ENCODE peak calls at places on chromosomes 2 and 18, in seven cellular contexts. W, X, C, L, F, D and E are unnamed samples.
A peak's percentile ranks its signal among the peaks of the same experiment; 100 is the strongest.

GRCh38 chr2:37982147-37982582 is 57.1 kb downstream of the RMDN2 start:
- DNase-seq in L (peak; percentile 45), C (no peak), X (peak; percentile 61), D (peak; percentile 86), W (peak; percentile 33), F (peak; percentile 49), E (peak; percentile 48)

GRCh38 chr18:10798727-10799435 is 273.1 kb downstream of the NAPG start:
- DNase-seq in X (no peak), D (peak; percentile 5), L (peak; percentile 71), F (peak; percentile 39), W (no peak), C (no peak), E (peak; percentile 92)

GRCh38 chr2:239790313-239790712 is 234.8 kb downstream of the NDUFA10 start:
- DNase-seq in D (no peak), F (no peak), W (no peak), L (no peak), C (no peak), X (no peak), E (no peak)

GRCh38 chr18:80157708-80158343 is 48.8 kb downstream of the ADNP2 start:
- DNase-seq in W (peak; percentile 44), F (peak; percentile 71), X (peak; percentile 82), L (peak; percentile 58), D (peak; percentile 85), C (peak; percentile 84), E (peak; percentile 68)

GRCh38 chr2:162623888-162624287 is 214.7 kb downstream of the KCNH7 start:
- DNase-seq in L (no peak), D (no peak), F (peak; percentile 72), W (no peak), C (no peak), X (no peak), E (no peak)

GRCh38 chr2:14616950-14617349 is 15.6 kb upstream of the LRATD1 start:
- DNase-seq in W (no peak), F (no peak), L (no peak), C (no peak), X (no peak), D (no peak), E (no peak)

GRCh38 chr18:56407631-56408030 is 230.8 kb downstream of the TXNL1 start:
- DNase-seq in L (no peak), F (no peak), D (no peak), C (no peak), W (no peak), X (no peak), E (no peak)

GRCh38 chr2:37786854-37787253 is 115.4 kb upstream of the CDC42EP3 start:
- DNase-seq in F (peak; percentile 99), W (no peak), D (no peak), C (no peak), X (no peak), L (no peak), E (no peak)

GRCh38 chr18:12308386-12309100 is 502 bp downstream of the TUBB6 start:
- DNase-seq in L (peak; percentile 70), W (peak; percentile 89), X (peak; percentile 46), D (peak; percentile 92), C (peak; percentile 91), F (peak; percentile 60), E (peak; percentile 87)

GRCh38 chr18:54696616-54697293 is 105.7 kb downstream of the DYNAP start:
- DNase-seq in W (no peak), C (no peak), F (no peak), D (no peak), X (no peak), L (no peak), E (no peak)

GRCh38 chr2:148674063-148675020 is 29.8 kb downstream of the EPC2 start:
- DNase-seq in X (peak; percentile 19), L (no peak), F (peak; percentile 56), W (no peak), D (peak; percentile 48), C (no peak), E (peak; percentile 69)

GRCh38 chr2:3399829-3400228 is 20.3 kb downstream of the TRAPPC12 start:
- DNase-seq in L (no peak), X (no peak), D (no peak), C (no peak), F (no peak), W (no peak), E (no peak)

GRCh38 chr2:236769981-236770671 is 200.5 kb downstream of the ACKR3 start:
- DNase-seq in F (peak; percentile 100), C (no peak), X (no peak), W (peak; percentile 98), L (peak; percentile 100), D (peak; percentile 96), E (peak; percentile 95)

GRCh38 chr2:219475697-219476604 is 22.7 kb upstream of the GMPPA start:
- DNase-seq in D (peak; percentile 66), W (peak; percentile 23), F (peak; percentile 43), X (peak; percentile 43), L (peak; percentile 51), C (peak; percentile 86), E (peak; percentile 38)

GRCh38 chr2:232901711-232902578 is 31.9 kb downstream of the SNORC start:
- DNase-seq in X (peak; percentile 16), F (peak; percentile 88), W (peak; percentile 87), D (peak; percentile 92), L (peak; percentile 92), C (no peak), E (peak; percentile 78)

GRCh38 chr18:77131100-77131651 is 1.4 kb downstream of the MBP start:
- DNase-seq in W (no peak), F (no peak), X (peak; percentile 81), D (no peak), C (peak; percentile 89), L (peak; percentile 45), E (peak; percentile 50)

GRCh38 chr18:24797987-24798386 is 337.6 kb downstream of the HRH4 start:
- DNase-seq in C (no peak), F (no peak), D (no peak), W (no peak), L (no peak), X (no peak), E (no peak)

GRCh38 chr2:207142461-207142860 is 23.3 kb downstream of the KLF7 start:
- DNase-seq in W (no peak), L (no peak), C (no peak), F (no peak), D (no peak), X (peak; percentile 77), E (peak; percentile 59)

GRCh38 chr18:2855560-2856350 is 8.9 kb downstream of the EMILIN2 start:
- DNase-seq in X (no peak), C (no peak), W (no peak), D (no peak), F (no peak), L (no peak), E (peak; percentile 61)

GRCh38 chr2:206255003-206255402 is 19.5 kb upstream of the ZDBF2 start:
- DNase-seq in C (no peak), F (no peak), X (no peak), L (no peak), W (no peak), D (no peak), E (no peak)

GRCh38 chr2:29009270-29009669 is 28.2 kb downstream of the TOGARAM2 start:
- DNase-seq in W (no peak), D (no peak), C (no peak), L (no peak), X (no peak), F (no peak), E (no peak)

GRCh38 chr2:205352593-205352992 is 329.7 kb upstream of the NRP2 start:
- DNase-seq in D (peak; percentile 81), X (no peak), L (peak; percentile 64), C (no peak), W (peak; percentile 48), F (peak; percentile 83), E (peak; percentile 27)

GRCh38 chr18:55878224-55878623 is 290.2 kb upstream of the TCF4 start:
- DNase-seq in C (no peak), W (no peak), X (peak; percentile 9), L (peak; percentile 32), F (no peak), D (peak; percentile 40), E (no peak)

GRCh38 chr2:148887349-148888002 is 12.4 kb downstream of the KIF5C start:
- DNase-seq in F (no peak), L (no peak), C (no peak), X (no peak), W (no peak), D (no peak), E (no peak)

GRCh38 chr2:100632021-100632420 is 69.2 kb downstream of the PDCL3 start:
- DNase-seq in F (no peak), X (no peak), W (no peak), C (no peak), D (no peak), L (no peak), E (no peak)

GRCh38 chr18:56884511-56884910 is 233.4 kb downstream of the WDR7 start:
- DNase-seq in D (no peak), L (no peak), W (no peak), F (peak; percentile 51), X (no peak), C (no peak), E (no peak)

GRCh38 chr2:9749546-9750223 is 93.6 kb upstream of the TAF1B start:
- DNase-seq in W (no peak), F (no peak), X (no peak), L (no peak), C (no peak), D (no peak), E (no peak)

GRCh38 chr2:191218292-191218898 is 26.8 kb upstream of the MYO1B start:
- DNase-seq in W (peak; percentile 27), F (peak; percentile 84), C (no peak), D (peak; percentile 90), L (peak; percentile 85), X (peak; percentile 51), E (peak; percentile 72)

GRCh38 chr2:172106128-172106961 is 3.6 kb upstream of the DLX2 start:
- DNase-seq in F (no peak), D (peak; percentile 62), X (peak; percentile 68), W (peak; percentile 60), C (no peak), L (no peak), E (peak; percentile 20)

GRCh38 chr18:58584219-58585127 is 44.4 kb downstream of the ALPK2 start:
- DNase-seq in F (no peak), D (peak; percentile 66), C (no peak), L (no peak), X (no peak), W (peak; percentile 75), E (peak; percentile 55)

GRCh38 chr2:44342854-44343253 is 18.4 kb downstream of the PREPL start:
- DNase-seq in D (peak; percentile 21), W (no peak), L (no peak), C (no peak), F (peak; percentile 22), X (no peak), E (peak; percentile 17)

GRCh38 chr18:8260319-8260718 is 348.9 kb upstream of the RAB12 start:
- DNase-seq in F (peak; percentile 78), D (peak; percentile 3), C (no peak), W (no peak), L (no peak), X (no peak), E (peak; percentile 19)

GRCh38 chr18:52536039-52536438 is 196.0 kb downstream of the DCC start:
- DNase-seq in F (no peak), D (no peak), C (no peak), W (no peak), X (peak; percentile 69), L (no peak), E (no peak)

GRCh38 chr2:37582371-37582770 is 89.1 kb downstream of the CDC42EP3 start:
- DNase-seq in C (no peak), W (no peak), X (no peak), D (no peak), L (no peak), F (no peak), E (no peak)

GRCh38 chr2:2007551-2008501 is 263.5 kb upstream of the PXDN start:
- DNase-seq in F (no peak), X (no peak), C (no peak), D (no peak), W (no peak), L (no peak), E (no peak)

GRCh38 chr2:180520816-180521595 is 459.4 kb upstream of the UBE2E3 start:
- DNase-seq in L (peak; percentile 34), X (no peak), W (peak; percentile 67), C (no peak), D (peak; percentile 78), F (peak; percentile 97), E (peak; percentile 25)